ENCODE peak calls at places on chromosomes 13 and 19, in seven cellular contexts. N is spleen, D is AG10803, T is HS-5, S is tibial nerve, W is AG09319, E is AG08395. L is an unnamed sample.

GRCh38 chr19:45423589-45424190 is at the start of gene ERCC1:
- DNase-seq in D (peak), W (peak), E (peak), S (peak), T (peak), N (peak), L (no peak)

GRCh38 chr13:20570540-20570939 is 3.6 kb downstream of the IFT88 start:
- DNase-seq in W (no peak), S (no peak), N (no peak), T (no peak), E (no peak), D (peak), L (no peak)

GRCh38 chr13:77001963-77002587 is 10.2 kb downstream of the CLN5 start:
- DNase-seq in E (no peak), W (no peak), D (peak), T (no peak), N (no peak), S (no peak), L (no peak)

GRCh38 chr19:16611121-16611520 is 16.9 kb downstream of the MED26 start:
- DNase-seq in D (no peak), T (no peak), S (no peak), E (no peak), W (no peak), N (no peak), L (no peak)

GRCh38 chr13:112651306-112651705 is 38.5 kb upstream of the ATP11A start:
- DNase-seq in W (no peak), E (no peak), D (no peak), N (no peak), S (no peak), T (no peak), L (no peak)

GRCh38 chr13:27000686-27001085 is 170.9 kb downstream of the USP12 start:
- DNase-seq in E (no peak), S (no peak), W (no peak), T (no peak), D (no peak), N (no peak), L (no peak)

GRCh38 chr13:92649140-92649813 is 577.3 kb upstream of the GPC6 start:
- DNase-seq in T (no peak), E (no peak), N (no peak), D (no peak), S (no peak), W (no peak), L (no peak)

GRCh38 chr13:57634829-57635165 is 3.3 kb downstream of the PCDH17 start:
- DNase-seq in D (no peak), W (no peak), N (peak), S (no peak), E (no peak), T (no peak), L (no peak)

GRCh38 chr19:18418725-18419194 is 438 bp upstream of the SSBP4 start:
- DNase-seq in W (no peak), N (peak), T (no peak), E (no peak), D (peak), S (no peak), L (no peak)

L was measured in BJ.